ENCODE peak calls at places on chromosomes 5 and 9, in four cellular contexts. N is HepG2, I is spleen, X is breast epithelium. H is an unnamed sample. For H3K9me3, the result is how much of the 10 kb centered on the place peaks cover.

GRCh38 chr5:141439411-141440141 is 9.3 kb downstream of the PCDHGA12 start:
- DNase-seq in N (no peak), I (no peak), X (no peak), H (no peak)

GRCh38 chr5:17743580-17744435 is 109.5 kb downstream of the TAF11L14 start:
- DNase-seq in N (no peak), I (no peak), X (no peak), H (no peak)

GRCh38 chr5:157361865-157362465 is 96.0 kb downstream of the CYFIP2 start:
- DNase-seq in N (no peak), I (no peak), X (no peak), H (no peak)

GRCh38 chr5:73176250-73176649 is 3.3 kb downstream of the TMEM174 start:
- DNase-seq in N (no peak), I (no peak), X (no peak), H (no peak)

GRCh38 chr5:180439911-180440769 is 54.0 kb upstream of the CNOT6 start:
- DNase-seq in N (no peak), I (no peak), X (no peak), H (no peak)

GRCh38 chr5:54905942-54906537 is 79.4 kb downstream of the ESM1 start:
- DNase-seq in N (peak), I (no peak), X (peak), H (no peak)

GRCh38 chr9:79917417-79917816 is 345.7 kb downstream of the TLE4 start:
- DNase-seq in N (no peak), I (no peak), X (no peak), H (no peak)

GRCh38 chr5:90135979-90136378 is 273.6 kb downstream of the CETN3 start:
- DNase-seq in N (peak), I (no peak), X (no peak), H (no peak)

GRCh38 chr9:84277646-84278045 is 62.9 kb downstream of the SLC28A3 start:
- DNase-seq in N (no peak), I (no peak), X (no peak), H (no peak)

GRCh38 chr5:150320048-150320555 is 17.4 kb upstream of the ARSI start:
- DNase-seq in N (no peak), I (no peak), X (peak), H (peak)

GRCh38 chr9:17995031-17995430 is 416.2 kb downstream of the SH3GL2 start:
- DNase-seq in N (no peak), I (no peak), X (no peak), H (no peak)

GRCh38 chr5:97009212-97009898 is 73.5 kb downstream of the LNPEP start:
- DNase-seq in N (no peak), I (no peak), X (no peak), H (no peak)

GRCh38 chr5:75282581-75282980 is 45.9 kb upstream of the ANKRD31 start:
- DNase-seq in N (no peak), I (no peak), X (no peak), H (no peak)

GRCh38 chr9:131575121-131575640 is 29.9 kb downstream of the PRRT1B start:
- DNase-seq in N (no peak), I (no peak), X (no peak), H (no peak)

GRCh38 chr5:44774279-44774880 is 34.4 kb upstream of the MRPS30 start:
- DNase-seq in N (peak), I (no peak), X (no peak), H (no peak)

GRCh38 chr9:128505414-128505765 is 871 bp downstream of the GLE1 start:
- DNase-seq in N (no peak), I (no peak), X (no peak), H (no peak)

GRCh38 chr9:122125158-122125890 is 32.2 kb upstream of the TTLL11 start:
- DNase-seq in N (peak), I (peak), X (peak), H (no peak)

GRCh38 chr9:21244841-21245240 is 5.0 kb upstream of the IFNA14 start:
- DNase-seq in N (no peak), I (no peak), X (no peak), H (no peak)

GRCh38 chr9:88400021-88400420 is 11.8 kb downstream of the SPIN1 start:
- DNase-seq in N (no peak), I (no peak), X (no peak), H (no peak)

GRCh38 chr9:94159069-94159915 is 75.0 kb downstream of the PTPDC1 start:
- DNase-seq in N (no peak), I (no peak), X (no peak), H (no peak)

GRCh38 chr5:176899296-176899891 is at the start of gene HK3:
- DNase-seq in N (no peak), I (no peak), X (peak), H (no peak)
- TF ChIP-seq POLR2AphosphoS5 in N (no peak), I (no peak), X (no peak), H (no peak)

GRCh38 chr9:76218151-76218867 is 175.9 kb downstream of the RFK start:
- DNase-seq in N (no peak), I (no peak), X (no peak), H (no peak)

GRCh38 chr9:76218868-76219462 is 175.3 kb downstream of the RFK start:
- DNase-seq in N (no peak), I (no peak), X (no peak), H (no peak)

GRCh38 chr9:76213751-76214150 is 180.5 kb downstream of the RFK start:
- DNase-seq in N (no peak), I (no peak), X (no peak), H (no peak)

GRCh38 chr9:76216161-76216649 is 178.0 kb downstream of the RFK start:
- DNase-seq in N (no peak), I (no peak), X (no peak), H (no peak)

DNA sequence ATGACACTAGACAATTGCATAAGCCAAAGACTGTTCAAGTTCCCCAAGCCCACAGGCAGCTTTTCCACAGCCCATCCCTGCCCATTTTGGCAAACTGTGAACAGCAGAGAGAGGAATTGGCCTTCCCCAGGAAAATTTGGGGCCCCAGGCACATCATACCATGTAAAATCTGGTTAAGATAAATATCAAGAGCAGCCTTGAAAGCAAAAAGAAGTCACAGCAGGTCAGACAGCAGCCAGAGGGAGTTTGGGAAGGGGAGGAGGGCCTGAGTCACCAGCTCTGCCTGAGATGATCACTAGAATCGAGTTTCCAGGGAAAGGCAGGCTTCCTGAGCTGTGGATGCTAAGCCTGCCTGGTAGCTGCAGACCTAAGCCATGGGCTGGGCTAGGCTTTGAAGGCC is 179.2 kb downstream of the RFK start:
- DNase-seq in N (no peak), I (no peak), X (peak), H (no peak)
- H3K9me3 ChIP-seq in N (under half), I (under half), X (under half), H (under half)

DNA sequence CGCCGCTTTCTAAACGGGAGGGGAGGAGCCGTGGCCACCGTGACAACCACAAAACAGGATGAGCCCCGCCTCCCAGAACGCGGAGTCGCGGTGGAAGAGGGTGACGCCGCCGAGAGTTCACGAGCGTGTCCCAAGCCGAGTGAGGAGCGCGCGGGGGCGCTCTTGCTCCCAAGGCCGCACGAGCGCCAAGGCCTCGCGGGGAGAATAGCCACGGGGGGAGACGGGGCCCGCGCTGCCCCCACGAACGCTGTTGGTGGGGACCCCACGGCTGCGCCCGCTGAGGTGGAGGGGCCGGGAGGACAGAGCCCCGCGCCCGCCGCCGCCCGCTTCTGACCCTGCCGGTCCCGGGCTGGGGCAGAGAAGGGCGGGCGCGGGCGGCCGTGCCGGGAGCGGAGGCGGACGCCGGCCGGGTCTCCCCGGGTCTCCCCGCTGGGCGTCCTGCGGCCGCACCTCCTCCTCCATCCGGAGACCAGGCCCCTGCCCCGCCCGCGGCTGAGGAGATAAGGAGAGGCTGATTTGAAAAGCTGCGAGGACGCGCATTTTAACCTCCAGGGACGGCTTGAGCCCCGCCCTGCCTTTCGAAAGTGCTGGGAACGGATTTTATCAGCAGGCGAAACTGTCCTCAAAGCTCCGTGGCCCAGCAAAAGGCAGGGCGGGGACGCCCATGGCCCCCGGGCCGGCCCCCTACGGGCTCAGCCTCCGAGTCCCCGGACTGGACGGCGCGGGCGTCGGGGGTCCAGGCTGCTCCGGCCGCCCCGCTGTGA is 3.8 kb upstream of the NKD2 start:
- DNase-seq in N (no peak), I (peak), X (peak), H (peak)
- TF ChIP-seq CTCF in N (peak), I (no peak), X (no peak), H (no peak)

GRCh38 chr9:70634696-70635095 is 220.2 kb upstream of the KLF9 start:
- DNase-seq in N (no peak), I (no peak), X (no peak), H (no peak)

GRCh38 chr9:70635790-70636189 is 221.3 kb upstream of the KLF9 start:
- DNase-seq in N (peak), I (no peak), X (no peak), H (no peak)

GRCh38 chr9:70625078-70625477 is 210.6 kb upstream of the KLF9 start:
- DNase-seq in N (no peak), I (no peak), X (no peak), H (no peak)

DNA sequence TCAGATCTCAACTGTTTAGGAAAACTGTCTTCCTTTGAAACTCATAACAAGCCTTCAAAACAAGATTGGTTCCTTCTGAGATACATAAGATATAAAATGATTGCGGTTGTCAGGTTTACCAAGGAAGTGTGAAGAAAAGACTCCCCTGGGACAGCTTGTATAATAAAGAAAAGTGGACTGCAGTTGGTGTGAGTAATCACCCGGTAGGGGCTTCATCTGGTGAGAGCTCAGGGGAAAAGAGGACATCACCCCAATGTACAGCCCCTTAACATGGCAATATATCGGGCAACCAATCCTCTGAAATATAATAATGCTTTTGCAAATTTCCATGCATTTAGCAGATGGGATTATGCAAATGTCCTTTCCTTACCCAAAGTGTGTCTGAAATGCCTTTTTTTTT is 216.5 kb upstream of the KLF9 start:
- DNase-seq in N (no peak), I (no peak), X (no peak), H (no peak)
- TF ChIP-seq POLR2AphosphoS5 in N (no peak), I (no peak), X (no peak), H (no peak)

GRCh38 chr5:169850407-169850806 is 129.9 kb downstream of the INSYN2B start:
- DNase-seq in N (no peak), I (no peak), X (no peak), H (no peak)

GRCh38 chr5:169847519-169847918 is 132.8 kb downstream of the INSYN2B start:
- DNase-seq in N (no peak), I (no peak), X (no peak), H (no peak)

GRCh38 chr5:169848271-169848670 is 132.0 kb downstream of the INSYN2B start:
- DNase-seq in N (no peak), I (no peak), X (no peak), H (no peak)

DNA sequence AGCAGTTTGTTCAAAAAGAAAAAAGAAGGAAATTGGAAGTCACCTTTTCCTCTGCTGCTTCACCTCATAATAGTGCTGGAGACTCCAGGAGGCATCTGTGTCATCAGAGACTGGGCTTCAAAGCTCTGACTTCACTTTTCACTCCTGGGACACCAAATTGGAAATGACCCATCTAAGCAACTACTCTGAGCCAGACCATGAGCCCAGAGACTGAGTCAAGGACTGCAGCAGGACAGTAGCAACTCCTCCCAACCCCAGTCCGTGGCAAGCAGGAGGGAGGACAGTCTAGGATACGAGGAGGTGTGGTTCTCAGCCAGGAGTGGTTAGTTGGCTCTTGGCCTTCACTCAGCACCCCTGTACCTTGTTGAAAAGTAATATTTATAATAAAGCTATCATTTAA is 131.5 kb downstream of the INSYN2B start:
- DNase-seq in N (no peak), I (no peak), X (no peak), H (no peak)
- H3K9me3 ChIP-seq in N (under half), I (under half), X (under half), H (under half)

DNA sequence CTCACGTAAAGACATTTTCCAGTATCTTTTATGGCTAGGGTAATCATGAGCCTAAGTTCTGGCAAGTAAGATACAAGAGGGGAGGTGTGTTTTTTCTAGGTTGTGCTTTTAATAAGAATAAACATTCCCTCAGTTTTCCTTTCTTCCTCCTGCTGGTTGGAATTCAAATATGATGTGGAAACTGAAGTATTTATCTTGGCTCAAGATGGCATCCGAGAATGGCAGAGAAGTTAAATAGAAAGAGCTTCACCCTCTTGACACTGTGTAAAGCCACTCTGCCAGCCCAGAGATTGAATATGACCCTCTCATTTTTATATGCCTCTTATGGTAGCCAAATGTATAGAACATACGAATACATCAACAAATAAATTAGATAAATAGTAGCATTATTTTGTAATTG is 438.4 kb downstream of the ISL1 start:
- DNase-seq in N (no peak), I (no peak), X (no peak), H (no peak)
- TF ChIP-seq CTCF in N (no peak), I (no peak), X (no peak), H (no peak)